ENCODE peak calls at places on chromosomes 6 and 20, in nine cellular contexts. U is AG10803, O is aorta, E is astrocyte of the spinal cord, H is heart left ventricle, N is BJ, F is GM23338, G is body of pancreas, M is adrenal gland. Y is an unnamed sample.
A peak's percentile ranks its signal among the peaks of the same experiment; 100 is the strongest.

GRCh38 chr6:40997256-40997957 is 41.6 kb downstream of the UNC5CL start:
- DNase-seq in U (peak; percentile 55), O (no peak), E (peak; percentile 88), H (no peak), N (peak; percentile 41), F (peak; percentile 97), G (peak; percentile 71), M (peak; percentile 53), Y (peak; percentile 34)

GRCh38 chr6:151577257-151577656 is 83.4 kb downstream of the CCDC170 start:
- DNase-seq in U (no peak), O (no peak), E (no peak), H (no peak), N (no peak), F (no peak), G (no peak), M (no peak), Y (no peak)

GRCh38 chr6:144373195-144373594 is 88.1 kb downstream of the UTRN start:
- DNase-seq in U (no peak), O (no peak), E (no peak), H (no peak), N (no peak), F (no peak), G (no peak), M (no peak), Y (no peak)

GRCh38 chr20:47392721-47393073 is 36.2 kb upstream of the ZMYND8 start:
- DNase-seq in U (peak; percentile 16), O (no peak), E (no peak), H (no peak), N (no peak), F (no peak), G (no peak), M (no peak), Y (peak; percentile 82)

GRCh38 chr20:53959849-53960585 is 110.4 kb downstream of the BCAS1 start:
- DNase-seq in U (peak; percentile 88), O (no peak), E (no peak), H (peak; percentile 26), N (no peak), F (no peak), G (no peak), M (no peak), Y (peak; percentile 96)

GRCh38 chr6:160930547-160931377 is 60.8 kb upstream of the MAP3K4 start:
- DNase-seq in U (peak; percentile 95), O (peak; percentile 82), E (peak; percentile 78), H (peak; percentile 78), N (peak; percentile 16), F (peak; percentile 83), G (peak; percentile 82), M (peak; percentile 76), Y (peak; percentile 84)

GRCh38 chr6:22399693-22400092 is 102.9 kb upstream of the PRL start:
- DNase-seq in U (peak; percentile 6), O (no peak), E (peak; percentile 49), H (no peak), N (no peak), F (no peak), G (no peak), M (no peak), Y (peak; percentile 68)

GRCh38 chr6:35755525-35755924 is 18.7 kb downstream of the ARMC12 start:
- DNase-seq in U (no peak), O (no peak), E (no peak), H (no peak), N (no peak), F (no peak), G (no peak), M (no peak), Y (no peak)

GRCh38 chr6:33034554-33034953 is 25.2 kb upstream of the HLA-DOA start:
- DNase-seq in U (no peak), O (no peak), E (no peak), H (no peak), N (no peak), F (no peak), G (no peak), M (no peak), Y (no peak)

GRCh38 chr6:33040157-33040556 is 30.8 kb upstream of the HLA-DOA start:
- DNase-seq in U (no peak), O (no peak), E (no peak), H (no peak), N (no peak), F (no peak), G (no peak), M (no peak), Y (no peak)

DNA sequence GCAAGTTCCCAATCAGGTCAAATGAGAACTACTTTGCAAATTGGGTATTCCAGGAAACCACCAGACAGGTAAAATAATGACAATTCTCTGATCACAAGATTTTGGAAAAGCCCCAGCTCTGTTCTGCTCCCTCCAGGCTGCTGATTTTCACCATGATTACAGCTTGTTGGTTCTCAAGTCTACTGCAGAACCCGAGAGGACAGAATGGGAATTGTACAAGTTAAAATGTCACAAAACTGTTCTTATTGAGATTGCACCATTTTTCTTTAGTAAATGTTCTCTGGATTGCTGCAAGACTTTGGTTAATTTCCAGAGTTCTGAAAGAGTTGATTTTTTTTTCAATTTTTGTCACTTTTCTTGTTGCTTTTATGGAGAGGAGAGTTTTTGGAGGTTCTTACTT is 27.1 kb upstream of the HLA-DOA start:
- DNase-seq in U (no peak), O (no peak), E (no peak), H (no peak), N (no peak), F (no peak), G (no peak), M (no peak), Y (no peak)
- H3K4me3 ChIP-seq in U (no peak overlapping the region), O (no peak overlapping the region), E (no peak overlapping the region), H (no peak overlapping the region), N (no peak overlapping the region), F (no peak overlapping the region), G (no peak overlapping the region), M (no peak overlapping the region), Y (no peak overlapping the region)

DNA sequence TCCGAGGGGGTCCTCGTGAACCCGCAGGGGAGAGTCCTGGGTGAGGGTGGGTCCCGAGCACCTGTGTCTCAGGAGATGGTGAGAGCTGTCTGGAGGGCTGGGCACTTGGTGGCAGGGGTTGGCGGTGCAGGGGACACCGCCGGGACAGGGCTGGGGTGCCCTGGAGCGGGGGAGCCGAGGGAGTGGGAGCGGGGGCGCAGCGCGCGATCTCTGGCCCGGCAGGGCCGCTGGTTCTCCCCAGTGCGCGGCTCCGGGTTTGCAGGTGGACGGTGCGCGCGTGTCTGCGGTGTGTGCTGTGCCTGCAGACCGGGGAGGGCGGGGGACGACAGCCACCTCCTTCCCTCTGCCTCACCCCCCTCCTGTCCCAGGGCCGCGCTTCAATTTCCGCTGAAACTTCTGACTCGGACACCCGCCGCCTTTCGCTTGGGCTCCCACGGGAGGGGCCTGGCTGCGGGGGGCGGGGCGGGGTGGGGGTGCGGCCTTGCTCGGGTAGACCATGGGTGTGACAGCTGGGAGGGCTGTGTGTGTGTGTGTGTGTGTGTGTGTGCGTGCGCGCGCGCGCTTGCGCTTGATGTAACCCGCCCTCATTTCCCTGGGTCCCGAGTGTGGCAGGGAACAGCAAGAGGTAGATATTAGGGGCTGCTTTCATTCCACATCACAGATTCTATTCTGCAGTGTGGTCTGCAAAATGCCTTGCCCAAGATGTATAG is 1.2 kb downstream of the TRIB3 start:
- DNase-seq in U (peak; percentile 90), O (peak; percentile 82), E (peak; percentile 65), H (peak; percentile 80), N (peak; percentile 22), F (peak; percentile 56), G (peak; percentile 84), M (peak; percentile 85), Y (peak; percentile 73)
- H3K4me3 ChIP-seq in U (peak overlapping the region; percentile 82), O (peak overlapping the region; percentile 28), E (peak overlapping the region; percentile 74), H (peak overlapping the region; percentile 69), N (peak overlapping the region; percentile 94), F (peak overlapping the region; percentile 84), G (peak overlapping the region; percentile 39), M (peak overlapping the region; percentile 76), Y (peak overlapping the region; percentile 68)

DNA sequence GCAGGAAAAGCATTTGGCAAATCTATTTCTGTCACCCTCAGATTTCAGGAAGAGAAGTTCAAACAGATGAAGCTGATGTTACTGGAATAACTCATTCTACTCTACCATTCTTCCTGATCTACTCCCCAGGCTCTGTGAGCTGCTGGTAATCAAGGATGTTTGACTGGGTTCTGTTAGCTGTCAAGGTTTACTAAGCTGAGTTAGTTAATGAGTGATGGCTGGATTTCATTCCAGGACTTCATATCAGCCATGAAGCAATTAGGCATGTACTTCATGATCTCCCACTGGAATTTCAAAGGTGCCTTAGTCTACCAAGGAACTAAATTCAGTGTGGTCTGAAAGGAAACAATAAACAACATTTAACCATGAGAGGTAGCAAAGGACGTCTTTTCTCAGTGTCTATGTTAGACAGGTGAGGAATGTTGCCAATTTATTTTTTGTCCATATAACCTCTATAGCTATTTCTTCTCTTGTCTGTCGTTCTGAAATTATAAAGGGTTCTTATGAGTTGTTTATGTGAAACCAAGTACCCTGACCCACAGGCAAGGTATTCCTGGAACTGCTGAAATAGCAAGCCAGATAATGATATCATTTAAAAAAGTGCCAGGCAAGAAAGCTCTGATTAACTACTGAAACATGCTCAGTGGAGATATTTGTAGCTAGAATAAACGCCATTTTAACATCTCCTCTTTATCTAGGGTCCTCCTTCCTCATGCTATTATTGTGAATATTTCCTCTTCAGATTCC is 112.9 kb downstream of the BACH2 start:
- DNase-seq in U (no peak), O (no peak), E (no peak), H (no peak), N (no peak), F (no peak), G (no peak), M (no peak), Y (no peak)
- H3K4me3 ChIP-seq in U (no peak overlapping the region), O (no peak overlapping the region), E (no peak overlapping the region), H (no peak overlapping the region), N (no peak overlapping the region), F (no peak overlapping the region), G (no peak overlapping the region), M (no peak overlapping the region), Y (no peak overlapping the region)

GRCh38 chr20:63218701-63219446 is 2.9 kb upstream of the YTHDF1 start:
- DNase-seq in U (no peak), O (no peak), E (no peak), H (no peak), N (no peak), F (no peak), G (no peak), M (no peak), Y (no peak)

GRCh38 chr20:63215101-63216040 is 560 bp downstream of the YTHDF1 start:
- DNase-seq in U (peak; percentile 47), O (no peak), E (peak; percentile 46), H (peak; percentile 49), N (no peak), F (peak; percentile 78), G (peak; percentile 40), M (no peak), Y (peak; percentile 67)

GRCh38 chr20:63217706-63218105 is 1.8 kb upstream of the YTHDF1 start:
- DNase-seq in U (no peak), O (no peak), E (no peak), H (no peak), N (no peak), F (no peak), G (peak; percentile 24), M (no peak), Y (no peak)

GRCh38 chr20:63216041-63216848 is at the start of gene YTHDF1:
- DNase-seq in U (peak; percentile 92), O (peak; percentile 98), E (peak; percentile 94), H (peak; percentile 98), N (peak; percentile 57), F (peak; percentile 96), G (peak; percentile 98), M (peak; percentile 97), Y (peak; percentile 86)

DNA sequence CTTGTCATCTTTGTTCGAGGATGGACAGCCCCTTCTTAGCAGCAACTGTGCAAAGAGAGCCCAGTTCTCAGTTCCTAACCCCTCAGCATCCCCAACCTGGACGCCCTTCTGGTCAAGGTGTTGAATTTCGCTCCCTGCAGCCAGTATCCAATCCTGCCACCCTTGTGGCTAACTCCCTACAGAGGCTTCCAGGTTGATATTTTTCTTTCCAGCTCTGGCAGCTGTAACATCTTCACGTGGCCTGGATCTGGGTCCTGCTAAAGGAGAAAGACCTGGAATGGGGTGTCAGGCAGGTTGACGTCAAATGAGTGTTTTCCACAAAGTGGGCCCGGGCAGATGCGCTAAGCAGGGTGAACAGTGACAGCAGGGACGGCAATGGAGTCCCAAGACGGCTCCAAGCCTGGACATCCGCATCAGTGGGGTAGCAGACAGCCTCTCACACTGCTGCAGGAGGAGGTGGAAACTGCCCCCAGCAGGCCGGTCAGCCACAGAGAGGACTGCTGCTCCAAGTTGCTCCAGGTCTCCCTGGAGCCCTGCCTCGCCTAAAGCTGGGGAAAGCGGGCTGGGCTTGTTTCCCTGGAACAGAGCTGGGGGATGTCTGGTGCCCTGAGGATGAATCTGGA is 1.0 kb upstream of the YTHDF1 start:
- DNase-seq in U (no peak), O (no peak), E (no peak), H (no peak), N (no peak), F (peak; percentile 57), G (no peak), M (no peak), Y (no peak)
- H3K4me3 ChIP-seq in U (peak overlapping the region; percentile 75), O (no peak overlapping the region), E (peak overlapping the region; percentile 58), H (peak overlapping the region; percentile 97), N (peak overlapping the region; percentile 63), F (peak overlapping the region; percentile 84), G (peak overlapping the region; percentile 25), M (no peak overlapping the region), Y (peak overlapping the region; percentile 44)

Y was measured in fibroblast of mammary gland.